ENCODE peak calls at places on chromosomes 5 and 9, in ten cellular contexts. V is Calu3, D is GM13977, N is BJ, T is fibroblast of mammary gland, A is cardiac fibroblast, X is transverse colon, P is OCI-LY7, W is nephron progenitor cell, F is tibial nerve. L is an unnamed sample.

GRCh38 chr5:39783756-39784421 is 359.1 kb upstream of the DAB2 start:
- DNase-seq in P (no peak), T (peak), N (peak), X (no peak), V (no peak), W (no peak), A (no peak), F (no peak), D (no peak), L (no peak)

GRCh38 chr5:65213921-65214525 is 267.7 kb downstream of the ADAMTS6 start:
- DNase-seq in T (peak), W (no peak), A (peak), D (no peak), P (peak), N (no peak), X (peak), V (peak), F (no peak), L (no peak)

GRCh38 chr5:175728885-175729828 is 71.3 kb downstream of the HRH2 start:
- DNase-seq in T (no peak), D (no peak), V (no peak), A (peak), X (no peak), W (peak), P (no peak), F (no peak), N (no peak), L (no peak)

GRCh38 chr5:10499066-10499465 is 57.4 kb downstream of the ROPN1L start:
- DNase-seq in V (no peak), N (no peak), A (no peak), D (no peak), F (no peak), X (no peak), T (no peak), W (no peak), P (no peak), L (no peak)

GRCh38 chr5:170151105-170151831 is 45.6 kb downstream of the FOXI1 start:
- DNase-seq in T (peak), A (peak), P (no peak), F (no peak), D (peak), V (peak), X (no peak), W (peak), N (no peak), L (peak)

GRCh38 chr9:36039696-36040095 is 3.0 kb downstream of the RECK start:
- DNase-seq in P (no peak), V (no peak), W (no peak), X (no peak), A (peak), F (no peak), D (no peak), T (peak), N (no peak), L (no peak)

GRCh38 chr5:96483878-96484277 is 50.8 kb upstream of the PCSK1 start:
- DNase-seq in N (no peak), T (peak), X (no peak), D (no peak), W (peak), A (peak), P (peak), V (peak), F (no peak), L (no peak)

GRCh38 chr9:109640232-109641078 is 139.5 kb upstream of the PALM2AKAP2 start:
- DNase-seq in W (peak), D (peak), N (no peak), A (peak), P (no peak), T (no peak), X (peak), V (peak), F (no peak), L (no peak)

GRCh38 chr5:143130891-143131290 is 272.6 kb downstream of the NR3C1 start:
- DNase-seq in A (no peak), W (no peak), X (no peak), T (no peak), P (no peak), N (no peak), D (no peak), V (no peak), F (no peak), L (no peak)

GRCh38 chr9:95771556-95772280 is 103.8 kb upstream of the ERCC6L2 start:
- DNase-seq in W (peak), V (no peak), P (no peak), A (peak), F (peak), X (peak), T (peak), N (no peak), D (no peak), L (no peak)

DNA sequence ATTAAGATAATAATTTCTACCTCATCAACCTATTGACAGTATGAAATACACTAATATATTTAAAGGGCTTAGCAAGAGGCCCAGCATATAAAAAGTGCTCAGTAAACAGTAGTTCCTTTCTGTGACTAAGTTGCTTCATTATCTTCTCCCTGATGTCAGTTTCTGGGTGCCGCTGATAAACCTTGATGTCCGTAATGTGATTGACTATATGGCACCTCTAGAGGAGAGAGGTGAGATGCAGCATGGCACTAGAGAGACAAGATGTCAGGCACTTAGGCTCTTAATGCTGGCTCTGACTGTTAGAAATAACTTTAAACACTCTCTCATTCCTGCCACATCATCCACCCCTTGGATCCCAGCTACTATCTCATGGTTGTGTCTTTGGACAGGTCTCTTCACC is 455.9 kb upstream of the KLF4 start:
- DNase-seq in N (no peak), F (no peak), T (no peak), A (no peak), W (no peak), P (no peak), V (no peak), X (no peak), D (no peak), L (no peak)
- TF ChIP-seq CTCF in N (no peak), F (no peak), T (no peak), A (no peak), W (no peak), P (no peak), V (no peak), X (no peak), D (no peak), L (no peak)

GRCh38 chr5:4233671-4234070 is 638.0 kb downstream of the IRX1 start:
- DNase-seq in A (no peak), D (no peak), T (no peak), F (no peak), X (no peak), N (no peak), W (no peak), V (no peak), P (no peak), L (no peak)
- TF ChIP-seq CTCF in A (peak), D (no peak), T (no peak), F (no peak), X (no peak), N (no peak), W (no peak), V (no peak), P (no peak), L (no peak)

DNA sequence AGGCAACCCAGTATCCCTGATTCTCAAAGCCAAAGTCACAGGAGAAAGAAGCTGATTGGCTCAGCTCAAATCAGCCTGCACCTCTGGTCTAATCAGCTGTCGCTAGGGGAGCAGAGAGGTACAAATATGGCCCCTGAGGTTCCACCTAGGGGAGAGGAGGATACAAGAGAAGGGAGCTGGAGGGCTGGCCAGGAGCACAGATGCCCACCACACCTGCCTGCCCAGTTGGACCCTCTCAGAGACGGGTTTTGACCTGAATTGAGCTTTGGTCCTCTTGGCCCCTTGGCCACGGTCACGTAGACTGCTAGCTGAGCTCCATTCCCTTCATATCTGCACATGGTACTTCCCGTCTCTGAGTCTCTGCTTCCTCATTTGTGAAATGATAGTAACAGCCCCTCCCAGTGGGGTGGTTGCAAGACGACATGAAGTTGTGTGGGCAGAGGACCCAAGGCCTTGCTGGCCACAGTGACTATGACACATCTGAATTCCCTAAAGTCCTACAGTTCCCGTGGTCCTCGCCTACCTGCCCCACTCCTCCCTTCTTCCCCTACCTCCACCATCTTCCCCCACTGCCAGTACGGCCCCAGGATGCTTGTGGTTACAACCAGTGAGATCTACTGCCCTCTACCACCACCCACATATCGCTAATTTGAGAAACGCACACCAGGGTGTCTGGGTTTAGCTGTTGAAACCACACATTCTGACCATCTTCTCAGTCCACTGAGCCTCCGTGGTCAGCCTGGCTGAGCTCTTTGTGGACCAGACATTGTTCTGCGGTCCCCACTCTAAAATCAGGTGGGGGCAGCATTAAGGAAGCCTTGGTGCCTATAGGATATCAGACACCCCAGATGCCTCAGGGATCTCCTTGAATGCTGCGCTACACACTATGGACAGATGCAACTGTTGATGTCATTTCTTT is 60.3 kb upstream of the NEK6 start:
- DNase-seq in A (no peak), D (peak), X (peak), P (peak), W (no peak), T (no peak), V (no peak), F (no peak), N (no peak), L (no peak)
- TF ChIP-seq CTCF in A (no peak), D (peak), X (no peak), P (peak), W (no peak), T (no peak), V (no peak), F (no peak), N (no peak), L (no peak)

GRCh38 chr9:18791074-18791473 is 241.9 kb downstream of the SAXO1 start:
- DNase-seq in X (no peak), V (peak), A (peak), P (peak), D (no peak), T (no peak), N (no peak), F (no peak), W (peak), L (no peak)
- TF ChIP-seq CTCF in X (no peak), V (peak), A (peak), P (peak), D (peak), T (peak), N (peak), F (peak), W (peak), L (peak)

DNA sequence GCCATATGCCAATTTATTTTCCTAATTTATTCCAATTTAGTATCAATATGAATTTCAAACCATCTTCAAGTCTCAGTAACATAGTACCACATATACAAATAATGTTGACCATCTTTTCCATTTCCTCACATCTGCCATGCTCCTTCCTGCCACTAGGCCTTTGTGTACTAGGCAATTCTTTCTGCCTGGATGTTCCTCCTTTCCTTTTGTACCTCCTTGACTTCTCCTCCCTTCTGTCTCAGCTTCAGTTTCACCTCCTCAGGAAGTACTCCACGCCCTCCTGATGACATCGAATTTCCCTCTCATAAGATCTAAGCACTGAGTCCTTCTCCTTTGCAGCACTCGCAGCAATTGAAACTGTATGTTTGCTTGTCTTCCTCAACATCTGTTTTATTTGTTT is 53.9 kb downstream of the MEF2C start:
- DNase-seq in N (no peak), D (no peak), F (no peak), P (peak), W (no peak), X (no peak), A (peak), V (no peak), T (no peak), L (no peak)
- TF ChIP-seq CTCF in N (no peak), D (peak), F (peak), P (peak), W (no peak), X (peak), A (peak), V (no peak), T (peak), L (no peak)

GRCh38 chr5:72314571-72315172 is 5.4 kb downstream of the MRPS27 start:
- DNase-seq in V (peak), N (no peak), T (peak), W (no peak), F (no peak), X (no peak), D (no peak), P (no peak), A (peak), L (no peak)
- TF ChIP-seq CTCF in V (no peak), N (no peak), T (peak), W (no peak), F (no peak), X (no peak), D (no peak), P (peak), A (peak), L (peak)

GRCh38 chr9:546235-546634 is 295.3 kb upstream of the DMRT1 start:
- DNase-seq in T (no peak), A (peak), W (no peak), X (no peak), N (no peak), V (no peak), D (no peak), P (no peak), F (no peak), L (no peak)

GRCh38 chr9:545480-545879 is 296.0 kb upstream of the DMRT1 start:
- DNase-seq in T (no peak), D (no peak), X (no peak), P (no peak), W (no peak), N (no peak), F (no peak), V (no peak), A (peak), L (no peak)

GRCh38 chr9:547309-547708 is 294.2 kb upstream of the DMRT1 start:
- DNase-seq in A (no peak), P (no peak), X (no peak), T (no peak), F (no peak), D (no peak), W (no peak), V (no peak), N (no peak), L (no peak)

GRCh38 chr9:549425-549997 is 292.0 kb upstream of the DMRT1 start:
- DNase-seq in T (no peak), X (no peak), A (no peak), F (no peak), W (no peak), V (no peak), D (no peak), P (no peak), N (no peak), L (no peak)

DNA sequence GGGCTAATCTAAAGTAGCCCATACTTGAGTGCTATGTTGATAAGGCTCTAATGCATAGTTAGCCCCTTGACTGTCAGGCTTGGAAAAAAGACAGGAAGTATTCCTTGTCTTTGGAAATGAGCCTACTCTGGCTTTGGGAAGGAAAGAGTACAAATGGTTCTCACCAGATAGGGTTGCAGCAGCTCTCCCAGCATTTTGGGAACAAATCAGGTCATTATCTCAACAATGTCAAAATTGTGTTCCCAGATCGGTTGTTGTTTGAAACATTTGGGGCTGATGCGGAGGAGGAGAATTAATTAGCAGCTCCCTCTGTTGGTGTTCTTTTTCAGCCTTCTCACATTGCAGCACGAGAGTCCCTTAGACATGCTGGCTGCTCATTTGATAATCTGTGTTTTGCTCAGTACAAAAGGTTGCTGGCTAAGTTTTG is 294.7 kb upstream of the DMRT1 start:
- DNase-seq in A (peak), V (no peak), D (no peak), P (peak), X (no peak), W (no peak), T (peak), F (no peak), N (no peak), L (no peak)
- TF ChIP-seq CTCF in A (peak), V (no peak), D (no peak), P (peak), X (peak), W (peak), T (peak), F (peak), N (peak), L (peak)

GRCh38 chr5:142000709-142001484 is 11.9 kb downstream of the GNPDA1 start:
- DNase-seq in T (peak), N (no peak), A (peak), V (peak), X (no peak), D (no peak), P (no peak), W (no peak), F (no peak), L (no peak)
- TF ChIP-seq CTCF in T (peak), N (no peak), A (peak), V (no peak), X (no peak), D (peak), P (peak), W (peak), F (no peak), L (peak)

DNA sequence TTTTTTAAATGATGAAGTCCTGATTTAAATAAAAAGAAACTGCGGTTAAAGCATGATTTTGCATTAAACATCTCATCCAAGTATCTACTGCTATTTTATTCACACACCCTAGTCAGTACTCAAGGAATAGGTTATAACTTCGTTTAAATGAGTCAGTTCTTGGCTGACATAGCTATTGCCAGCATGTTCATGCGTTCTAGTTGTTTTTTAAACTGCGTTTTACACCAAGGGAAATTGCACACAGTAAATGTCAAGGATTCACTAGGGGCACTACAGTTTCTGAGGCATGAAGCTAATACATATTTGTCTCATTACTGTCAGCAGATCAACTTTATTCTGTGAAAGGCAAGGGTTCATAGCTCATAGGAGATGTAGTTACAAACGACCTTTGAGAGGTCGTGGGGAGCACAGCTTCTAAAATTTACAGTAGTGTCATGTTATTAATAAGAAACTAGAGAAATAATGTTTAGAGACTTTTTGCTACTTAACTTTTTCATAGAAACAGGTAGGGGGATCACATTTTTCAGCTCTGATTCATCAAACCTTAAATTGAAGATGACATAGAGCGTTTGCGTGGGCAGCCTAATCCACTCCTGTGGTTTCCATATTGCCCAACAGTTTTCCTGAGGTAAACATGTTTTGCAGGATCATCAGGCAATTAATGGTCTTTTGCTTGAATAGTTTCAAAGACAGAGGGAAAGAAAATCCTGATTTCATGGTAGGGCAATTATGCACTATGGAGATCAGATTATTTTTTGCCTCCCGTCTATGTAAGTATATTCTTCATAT is 2222.7 kb upstream of the WWC1 start:
- DNase-seq in P (no peak), X (no peak), A (no peak), N (no peak), F (no peak), T (peak), D (no peak), V (no peak), W (no peak), L (no peak)
- TF ChIP-seq CTCF in P (no peak), X (no peak), A (no peak), N (no peak), F (no peak), T (no peak), D (no peak), V (no peak), W (no peak), L (no peak)

GRCh38 chr5:155699385-155699784 is 627.6 kb upstream of the SGCD start:
- DNase-seq in P (no peak), D (no peak), X (no peak), T (no peak), W (no peak), N (no peak), F (no peak), A (no peak), V (no peak), L (no peak)

GRCh38 chr5:155697236-155697635 is 629.7 kb upstream of the SGCD start:
- DNase-seq in X (no peak), N (no peak), F (no peak), W (no peak), V (no peak), P (no peak), D (no peak), T (no peak), A (no peak), L (no peak)

GRCh38 chr5:155700333-155700732 is 626.6 kb upstream of the SGCD start:
- DNase-seq in P (peak), V (no peak), D (no peak), F (no peak), T (no peak), X (no peak), W (no peak), N (no peak), A (no peak), L (no peak)
- TF ChIP-seq CTCF in P (peak), V (no peak), D (peak), F (no peak), T (no peak), X (no peak), W (peak), N (peak), A (no peak), L (peak)

L was measured in AG09319.